ENCODE peak calls at places on chromosomes 4 and X, in six cellular contexts. O is NCI-H1436 treated with DMSO at 0.1 percent for 48 hours, Y is M059J, V is astrocyte, J is astrocyte of the spinal cord, U is endodermal cell. B is an unnamed sample.
A peak's percentile ranks its signal among the peaks of the same experiment; 100 is the strongest.

GRCh38 chr4:154467886-154468285 is 23.7 kb downstream of the DCHS2 start:
- DNase-seq in O (no peak), U (no peak), Y (peak; percentile 59), V (peak; percentile 8), J (no peak), B (peak; percentile 14)

GRCh38 chr4:27986476-27986875 is 1125.8 kb downstream of the STIM2 start:
- DNase-seq in V (no peak), J (no peak), Y (no peak), U (no peak), O (no peak), B (no peak)

GRCh38 chrX:100404851-100405250 is 5.2 kb downstream of the PCDH19 start:
- DNase-seq in V (no peak), O (no peak), J (no peak), U (no peak), Y (no peak), B (no peak)

GRCh38 chr4:151885123-151885522 is 124.3 kb upstream of the GATB start:
- DNase-seq in Y (no peak), J (no peak), O (no peak), V (no peak), U (no peak), B (no peak)

GRCh38 chr4:4784379-4784778 is 75.1 kb upstream of the MSX1 start:
- DNase-seq in O (no peak), J (no peak), V (no peak), Y (no peak), U (peak; percentile 58), B (no peak)

GRCh38 chr4:148716361-148717063 is 274.3 kb upstream of the NR3C2 start:
- DNase-seq in J (no peak), O (no peak), V (no peak), U (no peak), Y (no peak), B (no peak)

GRCh38 chr4:185792384-185793146 is 19.4 kb downstream of the SORBS2 start:
- DNase-seq in U (no peak), V (peak; percentile 98), O (no peak), J (peak; percentile 97), Y (peak; percentile 79), B (peak; percentile 98)

GRCh38 chr4:77695769-77696168 is 90.1 kb downstream of the CXCL13 start:
- DNase-seq in V (peak; percentile 97), Y (peak; percentile 92), O (no peak), J (peak; percentile 97), U (no peak), B (peak; percentile 95)

GRCh38 chr4:1199556-1200331 is 27.4 kb upstream of the SPON2 start:
- DNase-seq in O (no peak), V (no peak), U (peak; percentile 36), Y (no peak), J (no peak), B (no peak)

GRCh38 chrX:134469481-134469880 is 9.5 kb downstream of the HPRT1 start:
- DNase-seq in J (peak; percentile 35), V (peak; percentile 36), U (no peak), Y (peak; percentile 73), O (no peak), B (peak; percentile 55)

GRCh38 chrX:101395789-101396188 is 5.0 kb downstream of the RPL36A start:
- DNase-seq in O (no peak), Y (no peak), V (no peak), J (no peak), U (no peak), B (no peak)

GRCh38 chrX:57772637-57773036 is 92.6 kb upstream of the NLRP2B start:
- DNase-seq in V (no peak), U (no peak), Y (peak; percentile 23), J (no peak), O (no peak), B (no peak)

GRCh38 chr4:95092762-95093161 is 335.0 kb downstream of the BMPR1B start:
- DNase-seq in Y (no peak), V (no peak), O (no peak), U (no peak), J (peak; percentile 14), B (no peak)

GRCh38 chr4:3215256-3215655 is 33.7 kb upstream of the MSANTD1 start:
- DNase-seq in J (no peak), O (no peak), U (no peak), Y (no peak), V (no peak), B (no peak)

GRCh38 chrX:129690435-129690834 is 35.7 kb upstream of the APLN start:
- DNase-seq in U (no peak), O (no peak), Y (no peak), J (no peak), V (peak; percentile 18), B (peak; percentile 75)

GRCh38 chr4:7209699-7210098 is 17.4 kb downstream of the SORCS2 start:
- DNase-seq in J (no peak), O (no peak), V (no peak), U (no peak), Y (no peak), B (no peak)

GRCh38 chr4:77022581-77023133 is 53.1 kb downstream of the CCNI start:
- DNase-seq in V (peak; percentile 87), U (peak; percentile 84), O (no peak), J (peak; percentile 85), Y (peak; percentile 48), B (no peak)

B was measured in fibroblast of lung.